ENCODE peak calls at places on chromosomes 5 and 9, in ten cellular contexts. E is AG08396; M is iris pigment epithelial cell; W is fibroblast of the conjunctiva; G is AML-193; X is retina; B is Right ventricle myocardium superior; K is LoVo; L is NCI-H1092 treated with DMSO at 0.1 percent for 48 hours; N is activated CD4-positive, alpha-beta T cell treated with anti-CD3 and anti-CD28 coated beads for 24 hours. Z is an unnamed sample.

GRCh38 chr5:177446184-177447065 is at the start of gene PRR7:
- DNase-seq in W (no peak), E (peak; percentile 94), N (peak; percentile 55), X (peak; percentile 91), K (peak; percentile 61), M (peak; percentile 74), G (peak; percentile 46), L (peak; percentile 63), B (peak; percentile 79), Z (peak; percentile 84)

GRCh38 chr9:134684375-134684723 is 42.7 kb downstream of the COL5A1 start:
- DNase-seq in X (no peak), N (no peak), L (no peak), K (no peak), G (no peak), B (no peak), E (no peak), W (no peak), M (no peak), Z (no peak)

GRCh38 chr5:43073597-43074546 is 33.8 kb upstream of the ANXA2R start:
- DNase-seq in W (no peak), M (peak; percentile 46), B (no peak), K (peak; percentile 25), L (peak; percentile 31), N (peak; percentile 20), X (no peak), E (no peak), G (peak; percentile 43), Z (no peak)

GRCh38 chr9:37446401-37446800 is 18.8 kb downstream of the ZBTB5 start:
- DNase-seq in L (no peak), X (no peak), B (no peak), K (no peak), G (no peak), W (no peak), E (no peak), N (no peak), M (peak; percentile 16), Z (no peak)

GRCh38 chr9:21395778-21396717 is 10.8 kb upstream of the IFNA2 start:
- DNase-seq in M (peak; percentile 13), G (peak; percentile 37), W (no peak), K (no peak), N (peak; percentile 31), X (peak; percentile 91), B (peak; percentile 72), E (no peak), L (peak; percentile 47), Z (peak; percentile 41)

GRCh38 chr9:109507421-109507838 is 9.3 kb upstream of the PTPN3 start:
- DNase-seq in G (no peak), L (no peak), W (peak; percentile 37), M (peak; percentile 96), B (no peak), K (no peak), N (no peak), X (no peak), E (peak; percentile 77), Z (no peak)

GRCh38 chr5:106780355-106780754 is 890.4 kb downstream of the EFNA5 start:
- DNase-seq in L (no peak), K (no peak), G (no peak), E (no peak), M (no peak), X (no peak), N (no peak), B (no peak), W (no peak), Z (no peak)

GRCh38 chr9:81182421-81182820 is 506.9 kb downstream of the TLE1 start:
- DNase-seq in W (peak; percentile 24), L (no peak), K (no peak), X (peak; percentile 47), M (peak; percentile 86), N (no peak), E (peak; percentile 16), B (no peak), G (no peak), Z (no peak)

Z was measured in KG1.